ENCODE peak calls at places on chromosomes 11 and 22, in four cellular contexts. J is type B pancreatic cell, O is HFF-Myc, K is cardiac fibroblast. A is an unnamed sample.

GRCh38 chr11:127274328-127274676 is 273.7 kb upstream of the KIRREL3 start:
- DNase-seq in J (no peak), O (no peak), K (no peak), A (no peak)

GRCh38 chr11:5808500-5809121 is at the start of gene OR52N2:
- DNase-seq in J (no peak), O (peak; percentile 47), K (peak; percentile 82), A (peak; percentile 19)

GRCh38 chr22:25200967-25201366 is 1.3 kb downstream of the CRYBB3 start:
- DNase-seq in J (no peak), O (no peak), K (no peak), A (no peak)

GRCh38 chr11:33980896-33981295 is 70.6 kb upstream of the CAPRIN1 start:
- DNase-seq in J (no peak), O (no peak), K (peak; percentile 36), A (no peak)

GRCh38 chr11:16528639-16529038 is 172.3 kb upstream of the SOX6 start:
- DNase-seq in J (no peak), O (no peak), K (no peak), A (no peak)

GRCh38 chr11:124890701-124891389 is 6.8 kb downstream of the ROBO4 start:
- DNase-seq in J (no peak), O (no peak), K (no peak), A (no peak)

GRCh38 chr11:30960387-30960992 is 374.3 kb upstream of the MPPED2 start:
- DNase-seq in J (no peak), O (no peak), K (peak; percentile 53), A (no peak)

GRCh38 chr11:75558939-75559843 is 2.9 kb upstream of the SERPINH1 start:
- DNase-seq in J (no peak), O (no peak), K (peak; percentile 97), A (no peak)

GRCh38 chr11:85694385-85694980 is 8.5 kb upstream of the CCDC89 start:
- DNase-seq in J (no peak), O (peak; percentile 33), K (peak; percentile 70), A (peak; percentile 24)

GRCh38 chr22:44931077-44931540 is 78.7 kb downstream of the PHF21B start:
- DNase-seq in J (no peak), O (peak; percentile 2), K (peak; percentile 27), A (no peak)

GRCh38 chr11:97770570-97770969 is 1250.2 kb upstream of the CNTN5 start:
- DNase-seq in J (no peak), O (no peak), K (no peak), A (no peak)

GRCh38 chr22:45531944-45532631 is 29.4 kb downstream of the FBLN1 start:
- DNase-seq in J (no peak), O (no peak), K (no peak), A (no peak)

GRCh38 chr11:122486793-122487495 is 168.6 kb upstream of the UBASH3B start:
- DNase-seq in J (no peak), O (no peak), K (peak; percentile 16), A (no peak)

GRCh38 chr22:25536578-25536977 is 27.9 kb upstream of the GRK3 start:
- DNase-seq in J (no peak), O (no peak), K (peak; percentile 13), A (no peak)

GRCh38 chr11:60169264-60169915 is 13.5 kb downstream of the MS4A6A start:
- DNase-seq in J (no peak), O (no peak), K (peak; percentile 7), A (no peak)

GRCh38 chr11:11845066-11845465 is 3.3 kb downstream of the USP47 start:
- DNase-seq in J (no peak), O (no peak), K (no peak), A (no peak)

GRCh38 chr22:46269564-46269963 is 1.8 kb downstream of the TTC38 start:
- DNase-seq in J (no peak), O (no peak), K (no peak), A (no peak)

GRCh38 chr22:31490496-31490925 is 869 bp upstream of the EIF4ENIF1 start:
- DNase-seq in J (no peak), O (peak; percentile 30), K (peak; percentile 74), A (peak; percentile 82)

GRCh38 chr11:115202900-115203552 is 301.2 kb downstream of the CADM1 start:
- DNase-seq in J (no peak), O (no peak), K (no peak), A (no peak)

GRCh38 chr11:63614136-63614664 is at the start of gene PLAAT3:
- DNase-seq in J (no peak), O (no peak), K (peak; percentile 87), A (peak; percentile 68)

GRCh38 chr22:36470162-36470993 is 11.1 kb downstream of the TXN2 start:
- DNase-seq in J (peak; percentile 84), O (peak; percentile 80), K (peak; percentile 92), A (peak; percentile 88)

GRCh38 chr22:19133561-19133960 is 2.5 kb downstream of the TSSK2 start:
- DNase-seq in J (no peak), O (no peak), K (no peak), A (no peak)

GRCh38 chr11:86553322-86553721 is 119.1 kb downstream of the ME3 start:
- DNase-seq in J (no peak), O (no peak), K (no peak), A (no peak)

GRCh38 chr22:30434775-30435315 is 9.3 kb downstream of the MTFP1 start:
- DNase-seq in J (no peak), O (no peak), K (no peak), A (no peak)

GRCh38 chr22:21941921-21942320 is 10.7 kb downstream of the PPM1F start:
- DNase-seq in J (no peak), O (no peak), K (no peak), A (no peak)

GRCh38 chr11:123233280-123233977 is 38.4 kb upstream of the CLMP start:
- DNase-seq in J (no peak), O (no peak), K (peak; percentile 37), A (peak; percentile 33)

GRCh38 chr11:123064268-123064657 is 2.3 kb upstream of the HSPA8 start:
- DNase-seq in J (no peak), O (no peak), K (no peak), A (no peak)

GRCh38 chr11:65650547-65651338 is 12.0 kb downstream of the RELA start:
- DNase-seq in J (no peak), O (no peak), K (no peak), A (no peak)

GRCh38 chr11:29324328-29324727 is 692.5 kb downstream of the KCNA4 start:
- DNase-seq in J (no peak), O (no peak), K (peak; percentile 41), A (no peak)

DNA sequence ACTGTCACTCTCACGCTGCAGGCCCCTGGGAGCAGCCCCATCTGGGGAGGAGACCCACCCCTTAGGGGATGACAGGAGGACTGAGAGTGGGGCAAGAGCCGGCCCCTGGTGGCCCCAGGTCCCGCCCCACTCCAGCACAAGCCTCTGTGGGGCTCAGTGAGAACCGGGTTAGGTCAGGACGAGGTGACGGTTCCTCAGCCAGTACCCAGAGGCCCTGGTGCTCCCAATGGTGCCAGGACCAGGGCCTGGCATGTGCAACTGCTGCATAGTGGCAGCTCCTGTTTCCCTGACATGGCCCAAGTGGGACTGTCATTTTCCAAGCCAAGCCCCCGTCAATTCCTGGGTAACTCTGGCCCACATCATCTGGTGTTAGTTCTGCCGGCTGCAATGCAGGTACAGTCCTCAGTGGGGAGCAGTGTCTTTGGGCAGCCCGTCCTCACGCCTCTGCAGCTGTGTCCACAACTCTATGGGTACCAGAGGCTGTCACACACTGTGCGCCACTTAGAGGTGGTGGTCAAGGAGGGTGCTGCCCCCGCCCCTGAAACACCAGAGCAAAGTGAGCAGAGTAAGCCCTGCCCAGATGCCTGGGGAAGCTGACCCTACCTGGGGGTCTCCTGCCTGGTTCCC is 15.9 kb downstream of the CHID1 start:
- DNase-seq in J (no peak), O (no peak), K (no peak), A (no peak)
- TF ChIP-seq CTCF in J (no peak), O (peak; percentile 10), K (peak; percentile 2), A (no peak)

DNA sequence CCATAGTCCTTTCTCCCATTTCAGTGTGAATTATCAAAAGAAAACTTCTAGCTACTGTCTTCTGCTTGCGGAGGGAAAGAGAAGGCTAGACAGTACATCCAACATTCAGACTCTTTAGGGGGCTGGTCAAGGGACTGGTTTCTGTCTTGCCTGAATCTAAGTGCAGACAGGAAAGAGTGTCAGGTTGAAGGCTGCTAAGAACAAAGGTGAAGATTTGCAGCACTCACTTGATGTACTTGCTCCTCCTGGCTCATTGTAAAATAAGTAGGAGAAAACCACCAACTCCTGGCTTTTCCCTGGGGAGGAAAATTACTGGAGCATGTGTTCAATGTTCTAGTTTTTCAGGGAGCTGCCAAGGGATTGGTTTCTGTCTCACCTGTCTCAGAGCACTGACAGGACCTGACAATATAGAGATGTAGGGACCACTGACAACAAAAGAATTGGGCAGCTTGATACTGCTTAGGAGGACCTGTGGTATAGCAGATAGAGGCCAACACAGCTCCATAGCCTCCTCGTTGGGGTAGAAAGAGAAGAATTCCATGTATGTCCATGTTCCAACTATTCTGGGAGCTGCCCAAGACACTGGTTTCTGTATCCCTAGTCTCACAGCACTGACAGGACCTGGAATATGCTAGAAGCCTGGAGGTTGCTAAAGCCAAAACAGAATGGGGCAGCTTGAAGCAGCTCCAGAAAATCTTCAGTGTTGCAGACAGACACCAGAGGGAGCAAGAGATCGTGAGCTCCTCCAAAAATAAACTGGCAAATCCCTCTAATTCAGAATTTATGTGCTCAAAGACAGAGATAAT is 39.7 kb upstream of the MMP12 start:
- DNase-seq in J (no peak), O (peak; percentile 33), K (peak; percentile 66), A (no peak)
- TF ChIP-seq CTCF in J (peak; percentile 70), O (peak; percentile 84), K (peak; percentile 80), A (peak; percentile 48)

GRCh38 chr22:42614312-42615091 is at the start of gene POLDIP3:
- DNase-seq in J (peak; percentile 100), O (peak; percentile 94), K (peak; percentile 99), A (peak; percentile 99)
- TF ChIP-seq CTCF in J (no peak), O (peak; percentile 26), K (peak; percentile 16), A (peak; percentile 36)

DNA sequence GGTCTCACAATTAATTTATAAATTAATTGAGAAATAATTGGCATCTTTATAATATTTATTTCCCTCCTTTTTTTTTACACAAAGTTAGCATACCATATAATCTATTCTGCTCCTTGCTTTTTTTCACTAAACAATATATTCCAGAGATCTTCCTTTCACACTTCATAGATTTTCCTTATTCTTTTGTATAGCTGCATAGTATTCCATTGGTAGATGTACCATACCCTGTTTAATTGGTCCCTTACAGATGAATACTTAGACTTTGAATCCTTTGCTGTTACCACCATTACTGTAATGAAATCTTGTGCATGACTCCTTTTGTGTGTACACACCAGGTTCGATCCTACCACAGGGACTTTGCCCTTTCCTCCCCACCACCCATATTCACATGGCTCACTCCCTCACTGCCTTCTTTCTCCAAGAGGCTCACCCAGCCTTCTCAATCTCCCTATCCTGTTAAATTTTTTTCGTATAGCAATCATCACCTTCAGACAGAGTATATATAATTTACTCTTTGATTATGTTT is 48.9 kb downstream of the RBX1 start:
- DNase-seq in J (no peak), O (no peak), K (no peak), A (no peak)
- TF ChIP-seq CTCF in J (no peak), O (no peak), K (no peak), A (no peak)

DNA sequence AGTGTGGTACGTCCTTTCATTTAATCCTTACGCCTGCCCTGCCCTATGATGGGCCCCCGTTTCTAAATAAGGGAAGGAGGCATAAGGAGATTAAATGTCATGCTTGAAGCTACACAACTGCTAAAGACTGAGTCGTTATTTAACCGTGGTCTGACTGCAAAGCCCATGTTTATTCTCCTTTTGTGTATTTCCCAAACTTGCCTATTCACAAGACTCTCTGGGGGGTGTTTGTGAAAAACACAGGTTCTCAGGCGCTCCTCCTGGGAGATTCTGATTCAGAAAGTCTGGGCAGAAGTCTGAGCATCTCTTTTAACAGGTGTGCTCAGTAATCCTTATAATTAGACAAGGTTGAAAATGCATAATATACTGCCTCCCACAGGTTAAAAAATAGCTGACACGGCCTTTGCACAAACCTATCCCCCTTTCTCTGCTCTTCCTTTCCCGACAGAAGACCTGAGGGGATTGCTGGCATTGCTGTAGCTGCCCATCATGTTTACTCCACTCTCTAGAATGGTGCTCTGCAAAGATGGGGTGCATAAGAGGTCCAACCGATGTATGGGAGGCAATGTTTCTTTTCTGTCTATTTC is 56.4 kb upstream of the ZBTB44 start:
- DNase-seq in J (peak; percentile 7), O (no peak), K (no peak), A (peak; percentile 38)
- TF ChIP-seq CTCF in J (no peak), O (no peak), K (no peak), A (peak; percentile 32)

A was measured in GM13977.